ENCODE peak calls at places on chromosomes 1 and 21, in nine cellular contexts. U is breast epithelium, I is Calu3, R is GM20000, G is endothelial cell, J is nephron progenitor cell, V is glutamatergic neuron, X is esophagus muscularis mucosa, D is adrenal gland. B is an unnamed sample.

GRCh38 chr1:232630047-232630893 is at the start of gene SIPA1L2:
- DNase-seq in U (peak), I (peak), R (peak), G (peak), J (peak), V (peak), X (peak), D (peak), B (peak)

GRCh38 chr1:201949491-201949890 is 3.1 kb upstream of the LMOD1 start:
- DNase-seq in U (no peak), I (no peak), R (no peak), G (no peak), J (no peak), V (no peak), X (no peak), D (no peak), B (no peak)

GRCh38 chr1:9315411-9316079 is 22.9 kb downstream of the SPSB1 start:
- DNase-seq in U (no peak), I (no peak), R (peak), G (no peak), J (no peak), V (no peak), X (no peak), D (peak), B (no peak)

GRCh38 chr1:149963358-149963757 is 26.7 kb upstream of the MTMR11 start:
- DNase-seq in U (no peak), I (no peak), R (no peak), G (no peak), J (no peak), V (no peak), X (no peak), D (peak), B (no peak)

GRCh38 chr1:212814989-212815388 is 23.3 kb downstream of the TATDN3 start:
- DNase-seq in U (no peak), I (peak), R (no peak), G (no peak), J (no peak), V (no peak), X (no peak), D (peak), B (no peak)

GRCh38 chr1:64701071-64701470 is 43.8 kb upstream of the RAVER2 start:
- DNase-seq in U (no peak), I (no peak), R (no peak), G (no peak), J (no peak), V (no peak), X (no peak), D (no peak), B (no peak)

GRCh38 chr1:246632584-246633168 is 66.4 kb downstream of the CNST start:
- DNase-seq in U (no peak), I (no peak), R (no peak), G (no peak), J (no peak), V (no peak), X (no peak), D (no peak), B (no peak)

GRCh38 chr1:29124366-29125236 is 898 bp upstream of the TMEM200B start:
- DNase-seq in U (peak), I (peak), R (peak), G (peak), J (peak), V (peak), X (peak), D (peak), B (peak)

GRCh38 chr1:200445213-200445612 is 35.4 kb upstream of the ZNF281 start:
- DNase-seq in U (no peak), I (no peak), R (no peak), G (no peak), J (no peak), V (no peak), X (no peak), D (no peak), B (no peak)

GRCh38 chr1:9670085-9670484 is 18.6 kb downstream of the PIK3CD start:
- DNase-seq in U (no peak), I (no peak), R (peak), G (no peak), J (no peak), V (no peak), X (no peak), D (no peak), B (no peak)

GRCh38 chr1:61968869-61969268 is 225.8 kb upstream of the L1TD1 start:
- DNase-seq in U (no peak), I (no peak), R (no peak), G (no peak), J (no peak), V (no peak), X (no peak), D (no peak), B (no peak)

GRCh38 chr1:226603030-226603960 is 54.7 kb downstream of the STUM start:
- DNase-seq in U (peak), I (no peak), R (no peak), G (no peak), J (no peak), V (no peak), X (no peak), D (peak), B (peak)

GRCh38 chr1:62355095-62355494 is 35.9 kb upstream of the KANK4 start:
- DNase-seq in U (no peak), I (no peak), R (no peak), G (no peak), J (no peak), V (no peak), X (no peak), D (no peak), B (no peak)

GRCh38 chr1:1132928-1133750 is 17.2 kb upstream of the C1orf159 start:
- DNase-seq in U (no peak), I (peak), R (no peak), G (no peak), J (no peak), V (no peak), X (no peak), D (no peak), B (no peak)

GRCh38 chr1:200034821-200035396 is 7.4 kb downstream of the NR5A2 start:
- DNase-seq in U (no peak), I (no peak), R (peak), G (no peak), J (peak), V (no peak), X (no peak), D (no peak), B (no peak)

GRCh38 chr1:180183426-180183825 is 28.8 kb downstream of the QSOX1 start:
- DNase-seq in U (no peak), I (no peak), R (no peak), G (no peak), J (no peak), V (no peak), X (no peak), D (no peak), B (peak)

GRCh38 chr21:45293726-45294401 is 6.2 kb upstream of the POFUT2 start:
- DNase-seq in U (peak), I (no peak), R (no peak), G (peak), J (no peak), V (no peak), X (no peak), D (no peak), B (no peak)

GRCh38 chr1:167362638-167363037 is 142.0 kb downstream of the POU2F1 start:
- DNase-seq in U (no peak), I (no peak), R (no peak), G (no peak), J (no peak), V (no peak), X (no peak), D (no peak), B (no peak)

GRCh38 chr1:15258828-15259588 is 12.0 kb downstream of the FHAD1 start:
- DNase-seq in U (no peak), I (no peak), R (no peak), G (no peak), J (no peak), V (no peak), X (peak), D (no peak), B (no peak)
- TF ChIP-seq CTCF in U (no peak), I (no peak), R (no peak), G (no peak), J (no peak), V (no peak), X (no peak), D (no peak), B (no peak)

GRCh38 chr1:161163793-161164192 is 2.4 kb upstream of the PPOX start:
- DNase-seq in U (no peak), I (no peak), R (no peak), G (no peak), J (no peak), V (no peak), X (no peak), D (no peak), B (no peak)

GRCh38 chr1:161164901-161165620 is 1.2 kb upstream of the PPOX start:
- DNase-seq in U (no peak), I (no peak), R (no peak), G (no peak), J (no peak), V (no peak), X (peak), D (no peak), B (no peak)

GRCh38 chr1:161168906-161169305 is 2.7 kb downstream of the PPOX start:
- DNase-seq in U (no peak), I (no peak), R (no peak), G (no peak), J (no peak), V (no peak), X (no peak), D (no peak), B (peak)

GRCh38 chr1:161165742-161166668 is at the start of gene PPOX:
- DNase-seq in U (peak), I (peak), R (peak), G (peak), J (peak), V (peak), X (peak), D (peak), B (peak)

GRCh38 chr1:161166669-161167548 is 683 bp downstream of the PPOX start:
- DNase-seq in U (no peak), I (peak), R (no peak), G (peak), J (peak), V (peak), X (no peak), D (no peak), B (peak)
- TF ChIP-seq CTCF in U (no peak), I (no peak), R (no peak), G (no peak), J (no peak), V (no peak), X (no peak), D (no peak), B (no peak)

GRCh38 chr1:44021581-44022321 is 9.5 kb downstream of the SLC6A9 start:
- DNase-seq in U (no peak), I (no peak), R (no peak), G (no peak), J (no peak), V (no peak), X (no peak), D (no peak), B (no peak)
- TF ChIP-seq CTCF in U (no peak), I (no peak), R (no peak), G (no peak), J (no peak), V (no peak), X (no peak), D (no peak), B (no peak)

GRCh38 chr1:204621391-204621790 is 64.1 kb downstream of the LRRN2 start:
- DNase-seq in U (no peak), I (peak), R (no peak), G (no peak), J (no peak), V (no peak), X (no peak), D (no peak), B (no peak)

GRCh38 chr1:204623365-204623893 is 62.1 kb downstream of the LRRN2 start:
- DNase-seq in U (no peak), I (peak), R (no peak), G (no peak), J (peak), V (no peak), X (no peak), D (peak), B (no peak)

GRCh38 chr1:204624631-204625216 is 60.8 kb downstream of the LRRN2 start:
- DNase-seq in U (no peak), I (no peak), R (no peak), G (no peak), J (no peak), V (no peak), X (no peak), D (no peak), B (no peak)

GRCh38 chr1:204621996-204622395 is 63.5 kb downstream of the LRRN2 start:
- DNase-seq in U (no peak), I (no peak), R (no peak), G (no peak), J (no peak), V (no peak), X (no peak), D (no peak), B (no peak)

DNA sequence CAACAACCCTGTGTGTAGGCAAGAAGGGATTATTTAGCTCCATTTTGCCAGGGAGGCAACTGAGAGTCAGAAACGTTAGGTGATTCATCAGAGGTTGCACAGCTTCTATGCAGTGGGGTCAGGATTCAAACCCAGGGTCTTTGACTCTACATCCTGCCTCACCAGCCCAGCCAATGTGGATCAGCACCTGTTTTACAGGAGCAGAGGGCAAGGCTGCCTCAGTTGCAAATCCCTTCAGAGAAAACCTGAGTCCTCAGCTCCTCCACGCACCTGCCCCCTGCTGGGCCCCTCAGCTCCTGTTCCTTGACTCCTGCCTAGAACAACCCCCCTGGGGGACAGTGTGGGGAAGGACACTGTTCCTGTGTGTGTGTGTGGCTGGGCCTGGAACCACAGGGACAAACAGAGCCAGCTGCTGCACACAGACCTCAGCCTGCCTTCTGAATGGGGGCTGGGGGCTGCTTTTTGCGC is 61.6 kb downstream of the LRRN2 start:
- DNase-seq in U (no peak), I (peak), R (no peak), G (peak), J (peak), V (peak), X (no peak), D (no peak), B (no peak)
- TF ChIP-seq CTCF in U (no peak), I (peak), R (no peak), G (peak), J (peak), V (peak), X (no peak), D (no peak), B (no peak)